ENCODE peak calls at places on chromosomes 5 and 9, in ten cellular contexts. U is heart right ventricle; X is osteocyte; D is EL; T is cardiac septum; P is stimulated activated CD4-positive, alpha-beta T cell treated with anti-CD3 and anti-CD28 coated beads, Interleukin-12 subunit alpha, Interleukin-12 subunit beta, amount 100 ng/mL, for 4 hours; W is iPS DF 19.7; I is neural crest cell; N is tibial nerve; K is NT2/D1. O is an unnamed sample.

GRCh38 chr9:129640871-129641750 is 840 bp downstream of the ASB6 start:
- DNase-seq in N (no peak), U (no peak), W (no peak), T (no peak), X (no peak), D (no peak), K (no peak), P (no peak), I (no peak), O (no peak)

GRCh38 chr9:34408173-34408572 is 31.5 kb upstream of the MYORG start:
- DNase-seq in X (no peak), W (no peak), I (no peak), N (no peak), K (no peak), T (peak; percentile 54), D (no peak), U (no peak), P (no peak), O (no peak)

GRCh38 chr9:113375057-113376023 is 1.4 kb downstream of the HDHD3 start:
- DNase-seq in T (no peak), K (no peak), P (no peak), U (no peak), D (peak; percentile 21), X (no peak), N (no peak), I (no peak), W (no peak), O (no peak)

GRCh38 chr5:128711216-128711615 is 173.2 kb upstream of the FBN2 start:
- DNase-seq in D (no peak), K (no peak), T (no peak), U (no peak), X (no peak), N (no peak), W (no peak), P (no peak), I (no peak), O (no peak)

GRCh38 chr5:36156619-36157018 is 4.7 kb downstream of the SKP2 start:
- DNase-seq in U (no peak), W (no peak), X (no peak), I (no peak), D (peak; percentile 98), P (no peak), T (no peak), N (no peak), K (no peak), O (no peak)

GRCh38 chr5:3886521-3887461 is 291.2 kb downstream of the IRX1 start:
- DNase-seq in K (no peak), U (no peak), W (no peak), D (no peak), N (no peak), P (no peak), I (no peak), X (no peak), T (no peak), O (no peak)

GRCh38 chr9:135087489-135087791 is at the start of gene OLFM1:
- DNase-seq in W (no peak), K (peak; percentile 82), U (peak; percentile 81), I (peak; percentile 70), N (peak; percentile 56), X (no peak), T (peak; percentile 86), D (peak; percentile 49), P (no peak), O (peak; percentile 87)

GRCh38 chr5:172904312-172904642 is 54.9 kb upstream of the RPL26L1 start:
- DNase-seq in I (no peak), X (no peak), U (no peak), K (no peak), W (no peak), D (no peak), T (no peak), P (no peak), N (no peak), O (no peak)

GRCh38 chr5:36692791-36693763 is 86.7 kb downstream of the SLC1A3 start:
- DNase-seq in K (peak; percentile 59), D (peak; percentile 78), T (peak; percentile 93), N (peak; percentile 69), X (peak; percentile 87), W (no peak), P (peak; percentile 29), I (peak; percentile 74), U (peak; percentile 77), O (peak; percentile 91)

GRCh38 chr9:34328500-34328982 is 527 bp downstream of the KIF24 start:
- DNase-seq in K (no peak), T (no peak), I (no peak), N (no peak), X (no peak), P (no peak), D (no peak), W (no peak), U (no peak), O (no peak)

GRCh38 chr9:88988796-88989641 is 2.2 kb upstream of the S1PR3 start:
- DNase-seq in I (no peak), N (no peak), X (no peak), D (peak; percentile 64), P (no peak), U (no peak), W (no peak), T (peak; percentile 36), K (no peak), O (no peak)

GRCh38 chr5:39267185-39267584 is 47.8 kb upstream of the FYB1 start:
- DNase-seq in U (no peak), N (no peak), T (no peak), K (no peak), P (no peak), X (no peak), D (no peak), W (no peak), I (no peak), O (no peak)

GRCh38 chr9:14314929-14315753 is 1.2 kb upstream of the NFIB start:
- DNase-seq in X (peak; percentile 94), T (peak; percentile 95), P (no peak), N (peak; percentile 85), W (no peak), K (peak; percentile 46), U (peak; percentile 94), I (peak; percentile 46), D (peak; percentile 71), O (peak; percentile 97)

GRCh38 chr9:88813810-88814209 is 177.5 kb upstream of the S1PR3 start:
- DNase-seq in X (no peak), K (no peak), N (no peak), U (no peak), P (no peak), W (no peak), D (no peak), I (no peak), T (no peak), O (no peak)

GRCh38 chr9:34612788-34613390 is 992 bp upstream of the RPP25L start:
- DNase-seq in K (no peak), U (peak; percentile 83), I (peak; percentile 81), P (peak; percentile 57), T (no peak), N (peak; percentile 83), X (no peak), D (peak; percentile 82), W (no peak), O (peak; percentile 82)

GRCh38 chr5:22892441-22892840 is 39.3 kb upstream of the CDH12 start:
- DNase-seq in P (no peak), W (no peak), D (no peak), K (no peak), I (no peak), T (no peak), X (no peak), N (no peak), U (no peak), O (no peak)

GRCh38 chr5:131264453-131265200 is 774 bp downstream of the CDC42SE2 start:
- DNase-seq in T (no peak), U (no peak), N (no peak), X (no peak), K (no peak), I (peak; percentile 15), P (peak; percentile 29), D (peak; percentile 40), W (no peak), O (peak; percentile 48)

GRCh38 chr9:122158202-122158601 is 1.4 kb downstream of the NDUFA8 start:
- DNase-seq in I (peak; percentile 16), D (peak; percentile 54), U (peak; percentile 17), X (no peak), P (peak; percentile 11), T (no peak), K (peak; percentile 48), N (no peak), W (no peak), O (no peak)

GRCh38 chr5:59361454-59361853 is 532.1 kb downstream of the PDE4D start:
- DNase-seq in N (no peak), T (no peak), X (no peak), U (no peak), W (no peak), D (no peak), I (no peak), K (no peak), P (no peak), O (no peak)

GRCh38 chr9:27247756-27248155 is 49.2 kb downstream of the EQTN start:
- DNase-seq in N (peak; percentile 28), K (peak; percentile 38), T (no peak), D (peak; percentile 57), U (no peak), W (peak; percentile 28), P (no peak), I (peak; percentile 28), X (no peak), O (no peak)

GRCh38 chr5:53298841-53299240 is 181.6 kb upstream of the FST start:
- DNase-seq in I (no peak), K (no peak), D (no peak), X (no peak), U (no peak), W (no peak), P (no peak), T (no peak), N (no peak), O (no peak)

GRCh38 chr9:110298028-110298605 is 39.5 kb downstream of the TXNDC8 start:
- DNase-seq in N (no peak), T (no peak), K (no peak), W (no peak), X (no peak), D (no peak), I (no peak), P (no peak), U (no peak), O (no peak)

GRCh38 chr5:61167382-61167781 is 5.1 kb upstream of the SMIM15 start:
- DNase-seq in T (no peak), D (peak; percentile 41), U (no peak), X (no peak), P (no peak), I (no peak), N (no peak), W (no peak), K (no peak), O (no peak)

GRCh38 chr9:136299116-136299515 is 4.8 kb downstream of the CCDC187 start:
- DNase-seq in K (no peak), T (no peak), P (no peak), X (no peak), W (no peak), D (no peak), U (no peak), N (no peak), I (no peak), O (no peak)

GRCh38 chr9:107312651-107313050 is 29.6 kb downstream of the RAD23B start:
- DNase-seq in X (no peak), I (no peak), U (no peak), K (no peak), W (no peak), D (peak; percentile 36), N (no peak), P (no peak), T (no peak), O (peak; percentile 53)

O was measured in Right ventricle myocardium superior.